ENCODE peak calls at places on chromosomes 1 and 21, in seven cellular contexts. W is NCI-H146; I is BJ; V is GF-D8; X is nephron progenitor cell; M is posterior vena cava; L is activated T-cell treated with anti-CD3 and anti-CD28 coated beads, Interleukin-2, amount 50 U/mL, for 72 hours. O is an unnamed sample.

GRCh38 chr1:234543442-234544093 is 64.6 kb upstream of the TARBP1 start:
- DNase-seq in W (peak), I (no peak), V (no peak), X (no peak), M (no peak), L (no peak), O (no peak)

GRCh38 chr1:180158149-180159147 is 3.8 kb downstream of the QSOX1 start:
- DNase-seq in W (peak), I (no peak), V (no peak), X (no peak), M (no peak), L (no peak), O (no peak)

GRCh38 chr1:9996624-9997582 is at the start of gene RBP7:
- DNase-seq in W (no peak), I (no peak), V (no peak), X (peak), M (peak), L (peak), O (no peak)

GRCh38 chr1:45412899-45413298 is 72.7 kb upstream of the MUTYH start:
- DNase-seq in W (no peak), I (no peak), V (no peak), X (no peak), M (no peak), L (no peak), O (no peak)

GRCh38 chr1:209883341-209883971 is 54.6 kb upstream of the SYT14 start:
- DNase-seq in W (peak), I (peak), V (no peak), X (no peak), M (no peak), L (no peak), O (no peak)

GRCh38 chr1:205782627-205783470 is 7.6 kb upstream of the RAB29 start:
- DNase-seq in W (no peak), I (no peak), V (no peak), X (no peak), M (no peak), L (no peak), O (no peak)

GRCh38 chr1:57770772-57771171 is 346.9 kb upstream of the DAB1 start:
- DNase-seq in W (no peak), I (no peak), V (no peak), X (no peak), M (no peak), L (no peak), O (no peak)

GRCh38 chr1:116329524-116330341 is 43.3 kb upstream of the ATP1A1 start:
- DNase-seq in W (no peak), I (no peak), V (no peak), X (no peak), M (no peak), L (no peak), O (no peak)

GRCh38 chr1:236030572-236030971 is 34.3 kb downstream of the NID1 start:
- DNase-seq in W (no peak), I (no peak), V (no peak), X (no peak), M (no peak), L (no peak), O (no peak)

GRCh38 chr21:34579411-34579810 is 35.5 kb downstream of the RCAN1 start:
- DNase-seq in W (no peak), I (no peak), V (no peak), X (no peak), M (no peak), L (no peak), O (no peak)

GRCh38 chr1:111270781-111271463 is 19.7 kb upstream of the CHIA start:
- DNase-seq in W (no peak), I (no peak), V (no peak), X (no peak), M (no peak), L (peak), O (no peak)

GRCh38 chr1:21814241-21814918 is 2.3 kb downstream of the LDLRAD2 start:
- DNase-seq in W (no peak), I (no peak), V (no peak), X (peak), M (no peak), L (peak), O (no peak)

GRCh38 chr1:241611063-241611462 is 29.1 kb downstream of the CHML start:
- DNase-seq in W (peak), I (no peak), V (peak), X (no peak), M (no peak), L (no peak), O (no peak)

GRCh38 chr1:36099681-36100341 is 11.1 kb downstream of the ADPRS start:
- DNase-seq in W (peak), I (no peak), V (no peak), X (peak), M (peak), L (peak), O (no peak)

GRCh38 chr1:187413770-187414169 is 585.0 kb downstream of the PLA2G4A start:
- DNase-seq in W (peak), I (no peak), V (no peak), X (no peak), M (no peak), L (no peak), O (no peak)

GRCh38 chr1:218079379-218079778 is 205.7 kb upstream of the RRP15 start:
- DNase-seq in W (no peak), I (no peak), V (no peak), X (no peak), M (no peak), L (no peak), O (no peak)

GRCh38 chr1:187306671-187307415 is 478.1 kb downstream of the PLA2G4A start:
- DNase-seq in W (peak), I (no peak), V (no peak), X (no peak), M (no peak), L (no peak), O (no peak)

GRCh38 chr1:95084317-95085176 is 11.8 kb upstream of the ALG14 start:
- DNase-seq in W (peak), I (no peak), V (no peak), X (peak), M (no peak), L (peak), O (no peak)

GRCh38 chr1:110433803-110434202 is 17.1 kb upstream of the PROK1 start:
- DNase-seq in W (peak), I (no peak), V (peak), X (peak), M (no peak), L (no peak), O (peak)

GRCh38 chr1:36157115-36157903 is 1.3 kb downstream of the MAP7D1 start:
- DNase-seq in W (no peak), I (no peak), V (no peak), X (no peak), M (no peak), L (peak), O (peak)

GRCh38 chr21:27418338-27418737 is 451.4 kb upstream of the ADAMTS5 start:
- DNase-seq in W (no peak), I (no peak), V (no peak), X (no peak), M (no peak), L (no peak), O (no peak)

O was measured in lower leg skin.